ENCODE peak calls at places on chromosomes 4 and X, in seven cellular contexts. One of them, this sample, is unnamed. For H3K4me1, the result is how much of the 10 kb centered on the place peaks cover.

GRCh38 chrX:68432648-68433047 is 647 bp downstream of the OPHN1 start:
- DNase-seq in colonic mucosa: no peak
- DNase-seq in keratinocyte: no peak
- DNase-seq in mesendoderm: peak
- DNase-seq in H1: no peak
- DNase-seq in MM.1S: no peak
- DNase-seq in endothelial cell of umbilical vein: peak
- DNase-seq in this sample: no peak

GRCh38 chr4:1026115-1026514 is 14.7 kb downstream of the FGFRL1 start:
- DNase-seq in keratinocyte: no peak
- DNase-seq in mesendoderm: no peak
- DNase-seq in MM.1S: no peak
- DNase-seq in endothelial cell of umbilical vein: no peak
- DNase-seq in H1: no peak
- DNase-seq in colonic mucosa: peak
- DNase-seq in this sample: no peak

GRCh38 chrX:47831788-47832187 is 4.9 kb upstream of the ZNF81 start:
- DNase-seq in H1: peak
- DNase-seq in keratinocyte: no peak
- DNase-seq in endothelial cell of umbilical vein: peak
- DNase-seq in mesendoderm: peak
- DNase-seq in MM.1S: peak
- DNase-seq in colonic mucosa: peak
- DNase-seq in this sample: no peak

GRCh38 chrX:51742586-51742985 is 656 bp upstream of the GSPT2 start:
- DNase-seq in endothelial cell of umbilical vein: no peak
- DNase-seq in MM.1S: no peak
- DNase-seq in keratinocyte: no peak
- DNase-seq in H1: no peak
- DNase-seq in mesendoderm: no peak
- DNase-seq in colonic mucosa: no peak
- DNase-seq in this sample: no peak

GRCh38 chr4:88771883-88772450 is 74.3 kb upstream of the NAP1L5 start:
- DNase-seq in MM.1S: no peak
- DNase-seq in endothelial cell of umbilical vein: no peak
- DNase-seq in colonic mucosa: no peak
- DNase-seq in H1: no peak
- DNase-seq in keratinocyte: no peak
- DNase-seq in mesendoderm: no peak
- DNase-seq in this sample: no peak

GRCh38 chr4:68905598-68906237 is 45.9 kb downstream of the UGT2A3 start:
- DNase-seq in keratinocyte: no peak
- DNase-seq in colonic mucosa: peak
- DNase-seq in mesendoderm: peak
- DNase-seq in H1: peak
- DNase-seq in endothelial cell of umbilical vein: no peak
- DNase-seq in MM.1S: no peak
- DNase-seq in this sample: no peak

GRCh38 chr4:127304356-127304755 is 328.4 kb upstream of the INTU start:
- DNase-seq in colonic mucosa: peak
- DNase-seq in H1: no peak
- DNase-seq in endothelial cell of umbilical vein: no peak
- DNase-seq in mesendoderm: no peak
- DNase-seq in keratinocyte: no peak
- DNase-seq in MM.1S: no peak
- DNase-seq in this sample: no peak

GRCh38 chr4:141248029-141248428 is 27.3 kb downstream of the ZNF330 start:
- DNase-seq in mesendoderm: no peak
- DNase-seq in MM.1S: no peak
- DNase-seq in H1: no peak
- DNase-seq in colonic mucosa: no peak
- DNase-seq in endothelial cell of umbilical vein: no peak
- DNase-seq in keratinocyte: no peak
- DNase-seq in this sample: no peak

GRCh38 chrX:68820476-68821110 is 8.2 kb upstream of the EFNB1 start:
- DNase-seq in H1: no peak
- DNase-seq in colonic mucosa: no peak
- DNase-seq in endothelial cell of umbilical vein: no peak
- DNase-seq in mesendoderm: no peak
- DNase-seq in keratinocyte: no peak
- DNase-seq in MM.1S: no peak
- DNase-seq in this sample: no peak

GRCh38 chr4:14259926-14260325 is 632.4 kb upstream of the BOD1L1 start:
- DNase-seq in mesendoderm: no peak
- DNase-seq in H1: no peak
- DNase-seq in MM.1S: no peak
- DNase-seq in endothelial cell of umbilical vein: no peak
- DNase-seq in colonic mucosa: no peak
- DNase-seq in keratinocyte: no peak
- DNase-seq in this sample: no peak

GRCh38 chr4:170388255-170388654 is 298.5 kb upstream of the AADAT start:
- DNase-seq in keratinocyte: peak
- DNase-seq in MM.1S: no peak
- DNase-seq in mesendoderm: peak
- DNase-seq in endothelial cell of umbilical vein: no peak
- DNase-seq in colonic mucosa: no peak
- DNase-seq in H1: no peak
- DNase-seq in this sample: no peak

GRCh38 chr4:36348403-36348938 is 67.1 kb downstream of the DTHD1 start:
- DNase-seq in MM.1S: no peak
- DNase-seq in mesendoderm: no peak
- DNase-seq in keratinocyte: no peak
- DNase-seq in colonic mucosa: no peak
- DNase-seq in endothelial cell of umbilical vein: no peak
- DNase-seq in H1: no peak
- DNase-seq in this sample: no peak

GRCh38 chrX:53031380-53031779 is 17.2 kb upstream of the GPR173 start:
- DNase-seq in keratinocyte: no peak
- DNase-seq in colonic mucosa: no peak
- DNase-seq in H1: no peak
- DNase-seq in endothelial cell of umbilical vein: no peak
- DNase-seq in mesendoderm: no peak
- DNase-seq in MM.1S: no peak
- DNase-seq in this sample: no peak

GRCh38 chrX:123860983-123861382 is 1.1 kb downstream of the XIAP start:
- DNase-seq in keratinocyte: no peak
- DNase-seq in endothelial cell of umbilical vein: peak
- DNase-seq in H1: no peak
- DNase-seq in mesendoderm: no peak
- DNase-seq in MM.1S: no peak
- DNase-seq in colonic mucosa: no peak
- DNase-seq in this sample: no peak

GRCh38 chr4:39730067-39730466 is 32.1 kb downstream of the UBE2K start:
- DNase-seq in mesendoderm: no peak
- DNase-seq in keratinocyte: no peak
- DNase-seq in MM.1S: no peak
- DNase-seq in H1: no peak
- DNase-seq in endothelial cell of umbilical vein: no peak
- DNase-seq in colonic mucosa: no peak
- DNase-seq in this sample: no peak

GRCh38 chr4:609400-610050 is 15.8 kb upstream of the PDE6B start:
- DNase-seq in endothelial cell of umbilical vein: no peak
- DNase-seq in MM.1S: no peak
- DNase-seq in keratinocyte: no peak
- DNase-seq in H1: no peak
- DNase-seq in colonic mucosa: no peak
- DNase-seq in mesendoderm: no peak
- DNase-seq in this sample: no peak

GRCh38 chrX:54473993-54474859 is 21.8 kb downstream of the FGD1 start:
- DNase-seq in colonic mucosa: no peak
- DNase-seq in MM.1S: no peak
- DNase-seq in endothelial cell of umbilical vein: no peak
- DNase-seq in H1: no peak
- DNase-seq in keratinocyte: peak
- DNase-seq in mesendoderm: no peak
- DNase-seq in this sample: peak

DNA sequence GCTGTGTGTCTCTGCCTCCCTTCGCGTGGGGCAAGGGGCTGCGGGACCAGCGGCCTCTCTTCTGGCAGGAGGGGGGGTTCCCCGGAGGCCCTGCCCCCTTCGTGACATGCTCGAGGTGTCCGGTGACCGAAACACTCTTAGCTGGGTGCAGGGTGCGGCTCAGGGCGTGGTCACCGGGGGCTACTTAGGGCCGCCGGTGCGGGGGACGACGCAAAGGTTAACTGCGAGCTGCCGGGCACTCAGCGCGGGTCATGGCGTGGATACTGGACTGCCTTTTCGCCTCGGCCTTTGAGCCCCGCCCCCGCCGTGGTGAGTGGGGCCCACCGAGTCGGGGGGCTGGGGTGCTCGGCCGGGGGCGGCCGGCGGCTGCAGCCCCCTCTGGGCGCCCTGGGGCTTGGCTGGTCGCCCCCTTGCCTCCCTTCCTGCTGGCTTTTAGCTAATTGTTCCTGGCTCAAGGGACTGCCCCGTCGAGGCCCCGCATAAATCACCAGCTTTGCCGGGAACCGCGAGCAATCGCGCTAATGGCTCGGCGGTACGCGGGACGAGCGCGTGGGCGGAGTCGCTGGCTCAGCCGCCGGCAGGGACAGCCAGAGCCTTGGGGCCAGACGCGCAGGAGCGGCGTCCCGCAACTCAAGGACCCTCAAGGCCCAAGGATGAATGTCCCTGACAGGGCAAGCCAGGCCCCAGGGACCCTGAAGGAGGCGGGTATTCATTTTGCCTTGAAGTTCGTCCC is at the start of gene ARHGAP36:
- DNase-seq in MM.1S: no peak
- DNase-seq in endothelial cell of umbilical vein: no peak
- DNase-seq in keratinocyte: no peak
- DNase-seq in mesendoderm: no peak
- DNase-seq in colonic mucosa: no peak
- DNase-seq in H1: no peak
- DNase-seq in this sample: no peak
- H3K4me3 ChIP-seq in MM.1S: no peak
- H3K4me3 ChIP-seq in endothelial cell of umbilical vein: no peak
- H3K4me3 ChIP-seq in keratinocyte: no peak
- H3K4me3 ChIP-seq in mesendoderm: no peak
- H3K4me3 ChIP-seq in colonic mucosa: no peak
- H3K4me3 ChIP-seq in H1: peak
- H3K4me3 ChIP-seq in this sample: no peak

GRCh38 chr4:145912391-145912790 is 26.2 kb downstream of the ZNF827 start:
- DNase-seq in MM.1S: no peak
- DNase-seq in keratinocyte: no peak
- DNase-seq in endothelial cell of umbilical vein: no peak
- DNase-seq in mesendoderm: no peak
- DNase-seq in colonic mucosa: no peak
- DNase-seq in H1: no peak
- DNase-seq in this sample: no peak

GRCh38 chr4:145907363-145907762 is 31.3 kb downstream of the ZNF827 start:
- DNase-seq in mesendoderm: peak
- DNase-seq in keratinocyte: no peak
- DNase-seq in MM.1S: no peak
- DNase-seq in colonic mucosa: no peak
- DNase-seq in endothelial cell of umbilical vein: peak
- DNase-seq in H1: no peak
- DNase-seq in this sample: no peak

GRCh38 chr4:145907827-145908226 is 30.8 kb downstream of the ZNF827 start:
- DNase-seq in colonic mucosa: no peak
- DNase-seq in endothelial cell of umbilical vein: no peak
- DNase-seq in keratinocyte: no peak
- DNase-seq in H1: no peak
- DNase-seq in MM.1S: no peak
- DNase-seq in mesendoderm: no peak
- DNase-seq in this sample: no peak

GRCh38 chr4:145909773-145910172 is 28.9 kb downstream of the ZNF827 start:
- DNase-seq in colonic mucosa: peak
- DNase-seq in MM.1S: no peak
- DNase-seq in H1: peak
- DNase-seq in mesendoderm: peak
- DNase-seq in endothelial cell of umbilical vein: no peak
- DNase-seq in keratinocyte: no peak
- DNase-seq in this sample: no peak

DNA sequence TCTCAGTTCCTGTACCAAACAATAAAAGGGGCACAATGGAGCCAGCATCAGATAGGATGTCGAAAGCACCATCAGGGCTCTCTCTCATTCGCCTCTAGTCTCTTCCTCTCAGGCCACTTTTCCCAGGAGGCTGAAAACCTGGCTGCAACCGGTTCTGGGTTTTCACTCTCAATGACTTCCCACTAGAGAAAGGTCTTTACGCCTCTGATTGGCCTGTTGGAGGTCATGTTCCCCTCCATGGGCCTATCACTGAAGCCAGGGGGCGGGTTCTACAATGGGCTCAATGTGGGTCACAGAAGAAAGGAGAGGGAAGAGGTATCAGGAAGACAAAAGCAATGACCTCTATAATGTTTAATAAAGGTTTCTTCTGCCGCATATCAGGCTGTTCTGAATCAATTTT is 29.3 kb downstream of the ZNF827 start:
- DNase-seq in colonic mucosa: peak
- DNase-seq in MM.1S: no peak
- DNase-seq in H1: peak
- DNase-seq in keratinocyte: no peak
- DNase-seq in mesendoderm: peak
- DNase-seq in endothelial cell of umbilical vein: no peak
- DNase-seq in this sample: peak
- H3K9ac ChIP-seq in colonic mucosa: no peak
- H3K9ac ChIP-seq in MM.1S: no peak
- H3K9ac ChIP-seq in H1: no peak
- H3K9ac ChIP-seq in keratinocyte: no peak
- H3K9ac ChIP-seq in mesendoderm: peak
- H3K9ac ChIP-seq in endothelial cell of umbilical vein: no peak
- H3K9ac ChIP-seq in this sample: no peak

GRCh38 chr4:153261431-153261830 is 57.2 kb downstream of the TRIM2 start:
- DNase-seq in keratinocyte: no peak
- DNase-seq in colonic mucosa: no peak
- DNase-seq in endothelial cell of umbilical vein: no peak
- DNase-seq in MM.1S: no peak
- DNase-seq in H1: no peak
- DNase-seq in mesendoderm: no peak
- DNase-seq in this sample: no peak

GRCh38 chr4:153259679-153260078 is 55.4 kb downstream of the TRIM2 start:
- DNase-seq in endothelial cell of umbilical vein: no peak
- DNase-seq in colonic mucosa: no peak
- DNase-seq in MM.1S: no peak
- DNase-seq in keratinocyte: no peak
- DNase-seq in H1: no peak
- DNase-seq in mesendoderm: no peak
- DNase-seq in this sample: no peak

GRCh38 chr4:153260553-153261306 is 56.5 kb downstream of the TRIM2 start:
- DNase-seq in H1: no peak
- DNase-seq in MM.1S: no peak
- DNase-seq in mesendoderm: peak
- DNase-seq in endothelial cell of umbilical vein: peak
- DNase-seq in keratinocyte: no peak
- DNase-seq in colonic mucosa: peak
- DNase-seq in this sample: no peak

GRCh38 chr4:153260152-153260551 is 55.9 kb downstream of the TRIM2 start:
- DNase-seq in H1: no peak
- DNase-seq in keratinocyte: no peak
- DNase-seq in colonic mucosa: no peak
- DNase-seq in mesendoderm: peak
- DNase-seq in MM.1S: no peak
- DNase-seq in endothelial cell of umbilical vein: no peak
- DNase-seq in this sample: no peak

GRCh38 chr4:153261922-153262321 is 57.7 kb downstream of the TRIM2 start:
- DNase-seq in MM.1S: no peak
- DNase-seq in H1: no peak
- DNase-seq in colonic mucosa: no peak
- DNase-seq in endothelial cell of umbilical vein: no peak
- DNase-seq in mesendoderm: no peak
- DNase-seq in keratinocyte: no peak
- DNase-seq in this sample: no peak
- H3K4me1 ChIP-seq in MM.1S: under half
- H3K4me1 ChIP-seq in H1: under half
- H3K4me1 ChIP-seq in colonic mucosa: under half
- H3K4me1 ChIP-seq in endothelial cell of umbilical vein: under half
- H3K4me1 ChIP-seq in mesendoderm: under half
- H3K4me1 ChIP-seq in keratinocyte: under half
- H3K4me1 ChIP-seq in this sample: under half

GRCh38 chr4:12679217-12679616 is 804.9 kb downstream of the RAB28 start:
- DNase-seq in colonic mucosa: no peak
- DNase-seq in MM.1S: no peak
- DNase-seq in endothelial cell of umbilical vein: no peak
- DNase-seq in keratinocyte: no peak
- DNase-seq in mesendoderm: peak
- DNase-seq in H1: no peak
- DNase-seq in this sample: no peak
- H3K4me3 ChIP-seq in colonic mucosa: no peak
- H3K4me3 ChIP-seq in MM.1S: no peak
- H3K4me3 ChIP-seq in endothelial cell of umbilical vein: no peak
- H3K4me3 ChIP-seq in keratinocyte: no peak
- H3K4me3 ChIP-seq in mesendoderm: no peak
- H3K4me3 ChIP-seq in H1: no peak
- H3K4me3 ChIP-seq in this sample: no peak

This sample was measured in kidney.